ENCODE peak calls at places on chromosome 16, in six cellular contexts. F, W, V, S, I and J are unnamed samples.
A peak's percentile ranks its signal among the peaks of the same experiment; 100 is the strongest.

GRCh38 chr16:61194573-61194972 is 841.7 kb downstream of the CDH8 start:
- DNase-seq in F (no peak), W (no peak), V (no peak), S (no peak), I (no peak), J (no peak)

GRCh38 chr16:77594057-77594456 is 128.3 kb upstream of the NUDT7 start:
- DNase-seq in F (no peak), W (no peak), V (no peak), S (no peak), I (no peak), J (no peak)

GRCh38 chr16:29148867-29149272 is 164.0 kb downstream of the LAT start:
- DNase-seq in F (no peak), W (no peak), V (no peak), S (no peak), I (no peak), J (no peak)

GRCh38 chr16:80466024-80466986 is 74.5 kb upstream of the DYNLRB2 start:
- DNase-seq in F (peak; percentile 75), W (peak; percentile 39), V (peak; percentile 66), S (peak; percentile 93), I (peak; percentile 76), J (peak; percentile 35)

GRCh38 chr16:58500329-58501241 is 642 bp downstream of the NDRG4 start:
- DNase-seq in F (peak; percentile 36), W (no peak), V (no peak), S (peak; percentile 83), I (peak; percentile 20), J (no peak)

GRCh38 chr16:11576427-11577289 is 10.1 kb downstream of the LITAF start:
- DNase-seq in F (no peak), W (no peak), V (peak; percentile 66), S (no peak), I (no peak), J (no peak)

GRCh38 chr16:30528799-30529457 is 2.6 kb upstream of the ZNF768 start:
- DNase-seq in F (no peak), W (no peak), V (no peak), S (no peak), I (no peak), J (no peak)

GRCh38 chr16:88116121-88116900 is 165.1 kb downstream of the BANP start:
- DNase-seq in F (no peak), W (no peak), V (no peak), S (no peak), I (peak; percentile 17), J (no peak)

GRCh38 chr16:66824006-66824405 is 6.8 kb downstream of the NAE1 start:
- DNase-seq in F (no peak), W (no peak), V (no peak), S (no peak), I (peak; percentile 55), J (peak; percentile 56)

GRCh38 chr16:2787406-2787805 is at the start of gene PRSS33:
- DNase-seq in F (no peak), W (no peak), V (no peak), S (no peak), I (no peak), J (no peak)

GRCh38 chr16:25030420-25031131 is 15.4 kb upstream of the ARHGAP17 start:
- DNase-seq in F (no peak), W (no peak), V (no peak), S (no peak), I (no peak), J (no peak)

GRCh38 chr16:75044800-75045361 is 46.1 kb downstream of the ZNRF1 start:
- DNase-seq in F (no peak), W (peak; percentile 96), V (peak; percentile 48), S (no peak), I (peak; percentile 56), J (no peak)

GRCh38 chr16:75319513-75320401 is 68.3 kb upstream of the BCAR1 start:
- DNase-seq in F (no peak), W (no peak), V (no peak), S (no peak), I (peak; percentile 93), J (peak; percentile 73)

GRCh38 chr16:12901204-12901596 is 198 bp upstream of the SHISA9 start:
- DNase-seq in F (no peak), W (peak; percentile 79), V (no peak), S (peak; percentile 93), I (no peak), J (peak; percentile 62)

GRCh38 chr16:80039777-80040176 is 439.2 kb upstream of the MAF start:
- DNase-seq in F (no peak), W (no peak), V (no peak), S (no peak), I (no peak), J (no peak)

GRCh38 chr16:80158766-80159165 is 382.0 kb upstream of the DYNLRB2 start:
- DNase-seq in F (no peak), W (no peak), V (peak; percentile 38), S (no peak), I (peak; percentile 91), J (peak; percentile 95)

GRCh38 chr16:85363881-85364280 is 249.2 kb upstream of the GSE1 start:
- DNase-seq in F (no peak), W (no peak), V (no peak), S (no peak), I (peak; percentile 74), J (no peak)

GRCh38 chr16:55663225-55663624 is 7.4 kb downstream of the SLC6A2 start:
- DNase-seq in F (no peak), W (no peak), V (no peak), S (no peak), I (no peak), J (no peak)

GRCh38 chr16:72932677-72933335 is 115.1 kb downstream of the ZFHX3 start:
- DNase-seq in F (no peak), W (no peak), V (no peak), S (no peak), I (no peak), J (no peak)

GRCh38 chr16:12758670-12759558 is 44.8 kb downstream of the CPPED1 start:
- DNase-seq in F (no peak), W (no peak), V (no peak), S (peak; percentile 49), I (no peak), J (no peak)

GRCh38 chr16:27379919-27380318 is 22.1 kb upstream of the IL21R start:
- DNase-seq in F (no peak), W (no peak), V (no peak), S (no peak), I (no peak), J (no peak)

GRCh38 chr16:57622361-57623250 is 5.8 kb upstream of the ADGRG1 start:
- DNase-seq in F (peak; percentile 62), W (no peak), V (peak; percentile 72), S (no peak), I (no peak), J (no peak)

GRCh38 chr16:52068447-52069074 is 478.4 kb downstream of the TOX3 start:
- DNase-seq in F (no peak), W (no peak), V (peak; percentile 39), S (peak; percentile 74), I (peak; percentile 35), J (peak; percentile 10)

GRCh38 chr16:70746040-70746707 is 54.8 kb downstream of the VAC14 start:
- DNase-seq in F (peak; percentile 87), W (peak; percentile 48), V (peak; percentile 79), S (no peak), I (peak; percentile 99), J (peak; percentile 69)

GRCh38 chr16:70746708-70747424 is 54.1 kb downstream of the VAC14 start:
- DNase-seq in F (peak; percentile 79), W (peak; percentile 99), V (peak; percentile 95), S (no peak), I (peak; percentile 92), J (peak; percentile 78)

GRCh38 chr16:70743791-70744190 is 57.2 kb downstream of the VAC14 start:
- DNase-seq in F (no peak), W (no peak), V (no peak), S (no peak), I (no peak), J (no peak)

GRCh38 chr16:70745536-70746025 is 55.4 kb downstream of the VAC14 start:
- DNase-seq in F (no peak), W (no peak), V (no peak), S (no peak), I (no peak), J (no peak)

GRCh38 chr16:70744366-70744765 is 56.6 kb downstream of the VAC14 start:
- DNase-seq in F (no peak), W (no peak), V (no peak), S (no peak), I (no peak), J (no peak)
- H3K4me1 ChIP-seq in F (peaks cover 42% of the 10 kb centered on the region), W (peaks cover 43% of the 10 kb centered on the region), V (peaks cover 54% of the 10 kb centered on the region), S (no peaks in the 10 kb centered on the region), I (peaks cover 38% of the 10 kb centered on the region), J (peaks cover 47% of the 10 kb centered on the region)

GRCh38 chr16:89315791-89316581 is 98.5 kb downstream of the ZNF778 start:
- DNase-seq in F (peak; percentile 76), W (peak; percentile 86), V (peak; percentile 58), S (no peak), I (peak; percentile 86), J (peak; percentile 95)

GRCh38 chr16:89314357-89314756 is 96.9 kb downstream of the ZNF778 start:
- DNase-seq in F (no peak), W (no peak), V (no peak), S (no peak), I (no peak), J (no peak)

GRCh38 chr16:89314858-89315257 is 97.4 kb downstream of the ZNF778 start:
- DNase-seq in F (no peak), W (no peak), V (no peak), S (no peak), I (no peak), J (no peak)

GRCh38 chr16:89316701-89317100 is 99.2 kb downstream of the ZNF778 start:
- DNase-seq in F (no peak), W (no peak), V (no peak), S (no peak), I (no peak), J (no peak)

GRCh38 chr16:89315271-89315670 is 97.8 kb downstream of the ZNF778 start:
- DNase-seq in F (no peak), W (no peak), V (no peak), S (no peak), I (no peak), J (no peak)
- H3K27ac ChIP-seq in F (peak overlapping the region; percentile 79), W (peak overlapping the region; percentile 38), V (peak overlapping the region; percentile 56), S (no peak overlapping the region), I (peak overlapping the region; percentile 71), J (peak overlapping the region; percentile 26)

DNA sequence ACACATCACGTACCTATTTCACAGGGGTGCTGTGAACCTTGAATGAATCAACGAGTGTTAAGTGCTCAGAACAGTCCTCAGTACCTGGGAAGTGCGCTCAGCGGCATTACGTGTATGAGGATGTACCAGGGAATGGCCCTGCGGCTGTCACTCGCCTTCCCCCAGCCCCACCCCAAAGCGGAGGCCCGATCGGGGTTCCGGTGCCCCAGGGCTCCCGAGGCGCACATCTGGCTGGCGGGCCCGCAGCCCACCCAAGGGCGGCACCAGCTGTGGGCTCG is 17.6 kb downstream of the ZNF423 start:
- DNase-seq in F (no peak), W (no peak), V (no peak), S (no peak), I (no peak), J (no peak)
- H3K4me3 ChIP-seq in F (no peak overlapping the region), W (no peak overlapping the region), V (no peak overlapping the region), S (no peak overlapping the region), I (no peak overlapping the region), J (no peak overlapping the region)

DNA sequence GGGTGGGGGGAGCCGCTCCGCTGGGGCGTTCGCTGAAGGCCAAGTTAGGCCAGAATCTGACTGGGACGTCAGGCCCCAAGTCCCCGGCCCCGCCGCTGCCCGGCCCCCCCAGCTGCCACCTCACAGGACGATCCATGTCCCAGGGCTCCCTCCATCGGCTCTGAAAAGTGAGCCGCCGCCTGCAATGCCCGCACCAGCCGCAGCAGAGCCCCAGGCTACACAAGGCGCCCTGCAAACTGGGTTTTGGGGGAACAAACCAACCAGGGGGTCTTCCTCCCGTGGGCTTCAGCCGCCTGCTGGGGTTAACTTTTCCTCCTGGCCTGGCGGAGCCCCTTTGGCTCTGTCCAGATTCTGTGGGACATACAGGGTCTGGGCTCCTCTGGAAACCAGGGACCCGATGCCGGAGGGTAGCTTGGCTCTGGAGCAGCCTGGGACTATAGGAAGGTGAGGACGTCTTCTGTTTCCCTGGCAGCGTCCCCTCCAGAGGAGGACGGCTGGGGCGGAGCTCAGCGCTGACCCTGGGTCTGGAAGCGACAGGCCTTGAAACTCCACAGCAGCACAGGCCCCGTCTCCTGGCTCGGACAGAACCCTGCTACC is 835 bp downstream of the NME4 start:
- DNase-seq in F (peak; percentile 87), W (no peak), V (peak; percentile 86), S (peak; percentile 95), I (peak; percentile 92), J (no peak)
- H3K4me1 ChIP-seq in F (peaks cover 24% of the 10 kb centered on the region), W (peaks cover 16% of the 10 kb centered on the region), V (peaks cover 43% of the 10 kb centered on the region), S (peaks cover 3% of the 10 kb centered on the region), I (peaks cover 9% of the 10 kb centered on the region), J (peaks cover 6% of the 10 kb centered on the region)